ENCODE peak calls at places on chromosomes 2 and 18, in ten cellular contexts. One of them, this sample, is unnamed.

GRCh38 chr18:2976218-2976617 is 36.7 kb downstream of the LPIN2 start:
- DNase-seq in caudate nucleus: no peak
- DNase-seq in naive thymus-derived CD8-positive, alpha-beta T cell: no peak
- DNase-seq in fibroblast of mammary gland: no peak
- DNase-seq in spleen: no peak
- DNase-seq in HuH-7.5: no peak
- DNase-seq in right lobe of liver: no peak
- DNase-seq in H54: no peak
- DNase-seq in kidney glomerular epithelial cell: no peak
- DNase-seq in stimulated activated CD4-positive, alpha-beta T cell treated with anti-CD3 and anti-CD28 coated beads, TNF-alpha, amount 100 ng/mL, for 1 hour: no peak
- DNase-seq in this sample: no peak

GRCh38 chr2:85506768-85507181 is 32.2 kb upstream of the MAT2A start:
- DNase-seq in caudate nucleus: no peak
- DNase-seq in naive thymus-derived CD8-positive, alpha-beta T cell: no peak
- DNase-seq in fibroblast of mammary gland: peak
- DNase-seq in spleen: no peak
- DNase-seq in HuH-7.5: no peak
- DNase-seq in right lobe of liver: no peak
- DNase-seq in H54: no peak
- DNase-seq in kidney glomerular epithelial cell: no peak
- DNase-seq in stimulated activated CD4-positive, alpha-beta T cell treated with anti-CD3 and anti-CD28 coated beads, TNF-alpha, amount 100 ng/mL, for 1 hour: no peak
- DNase-seq in this sample: no peak

GRCh38 chr2:98749053-98749450 is 18.1 kb upstream of the MGAT4A start:
- DNase-seq in caudate nucleus: no peak
- DNase-seq in naive thymus-derived CD8-positive, alpha-beta T cell: no peak
- DNase-seq in fibroblast of mammary gland: peak
- DNase-seq in spleen: no peak
- DNase-seq in HuH-7.5: no peak
- DNase-seq in right lobe of liver: no peak
- DNase-seq in H54: no peak
- DNase-seq in kidney glomerular epithelial cell: no peak
- DNase-seq in stimulated activated CD4-positive, alpha-beta T cell treated with anti-CD3 and anti-CD28 coated beads, TNF-alpha, amount 100 ng/mL, for 1 hour: no peak
- DNase-seq in this sample: no peak

GRCh38 chr18:9802774-9803697 is 82.7 kb upstream of the TXNDC2 start:
- DNase-seq in caudate nucleus: no peak
- DNase-seq in naive thymus-derived CD8-positive, alpha-beta T cell: no peak
- DNase-seq in fibroblast of mammary gland: peak
- DNase-seq in spleen: no peak
- DNase-seq in HuH-7.5: no peak
- DNase-seq in right lobe of liver: no peak
- DNase-seq in H54: no peak
- DNase-seq in kidney glomerular epithelial cell: no peak
- DNase-seq in stimulated activated CD4-positive, alpha-beta T cell treated with anti-CD3 and anti-CD28 coated beads, TNF-alpha, amount 100 ng/mL, for 1 hour: no peak
- DNase-seq in this sample: no peak

GRCh38 chr2:42906115-42906556 is 113.8 kb upstream of the HAAO start:
- DNase-seq in caudate nucleus: no peak
- DNase-seq in naive thymus-derived CD8-positive, alpha-beta T cell: no peak
- DNase-seq in fibroblast of mammary gland: no peak
- DNase-seq in spleen: no peak
- DNase-seq in HuH-7.5: no peak
- DNase-seq in right lobe of liver: no peak
- DNase-seq in H54: no peak
- DNase-seq in kidney glomerular epithelial cell: no peak
- DNase-seq in stimulated activated CD4-positive, alpha-beta T cell treated with anti-CD3 and anti-CD28 coated beads, TNF-alpha, amount 100 ng/mL, for 1 hour: no peak
- DNase-seq in this sample: peak

GRCh38 chr2:235026649-235027557 is 75.1 kb downstream of the SH3BP4 start:
- DNase-seq in caudate nucleus: no peak
- DNase-seq in naive thymus-derived CD8-positive, alpha-beta T cell: no peak
- DNase-seq in fibroblast of mammary gland: peak
- DNase-seq in spleen: peak
- DNase-seq in HuH-7.5: peak
- DNase-seq in right lobe of liver: peak
- DNase-seq in H54: peak
- DNase-seq in kidney glomerular epithelial cell: peak
- DNase-seq in stimulated activated CD4-positive, alpha-beta T cell treated with anti-CD3 and anti-CD28 coated beads, TNF-alpha, amount 100 ng/mL, for 1 hour: no peak
- DNase-seq in this sample: peak

GRCh38 chr2:104378853-104379374 is 475.0 kb upstream of the POU3F3 start:
- DNase-seq in caudate nucleus: peak
- DNase-seq in naive thymus-derived CD8-positive, alpha-beta T cell: peak
- DNase-seq in fibroblast of mammary gland: no peak
- DNase-seq in spleen: no peak
- DNase-seq in HuH-7.5: no peak
- DNase-seq in right lobe of liver: no peak
- DNase-seq in H54: peak
- DNase-seq in kidney glomerular epithelial cell: peak
- DNase-seq in stimulated activated CD4-positive, alpha-beta T cell treated with anti-CD3 and anti-CD28 coated beads, TNF-alpha, amount 100 ng/mL, for 1 hour: no peak
- DNase-seq in this sample: no peak

GRCh38 chr2:14634885-14635871 is 2.7 kb downstream of the LRATD1 start:
- DNase-seq in caudate nucleus: peak
- DNase-seq in naive thymus-derived CD8-positive, alpha-beta T cell: no peak
- DNase-seq in fibroblast of mammary gland: peak
- DNase-seq in spleen: peak
- DNase-seq in HuH-7.5: peak
- DNase-seq in right lobe of liver: peak
- DNase-seq in H54: no peak
- DNase-seq in kidney glomerular epithelial cell: peak
- DNase-seq in stimulated activated CD4-positive, alpha-beta T cell treated with anti-CD3 and anti-CD28 coated beads, TNF-alpha, amount 100 ng/mL, for 1 hour: no peak
- DNase-seq in this sample: peak

GRCh38 chr2:75729861-75730260 is 19.1 kb upstream of the GCFC2 start:
- DNase-seq in caudate nucleus: no peak
- DNase-seq in naive thymus-derived CD8-positive, alpha-beta T cell: no peak
- DNase-seq in fibroblast of mammary gland: no peak
- DNase-seq in spleen: no peak
- DNase-seq in HuH-7.5: no peak
- DNase-seq in right lobe of liver: no peak
- DNase-seq in H54: no peak
- DNase-seq in kidney glomerular epithelial cell: no peak
- DNase-seq in stimulated activated CD4-positive, alpha-beta T cell treated with anti-CD3 and anti-CD28 coated beads, TNF-alpha, amount 100 ng/mL, for 1 hour: no peak
- DNase-seq in this sample: no peak

GRCh38 chr18:9055185-9055584 is 47.3 kb upstream of the NDUFV2 start:
- DNase-seq in caudate nucleus: no peak
- DNase-seq in naive thymus-derived CD8-positive, alpha-beta T cell: no peak
- DNase-seq in fibroblast of mammary gland: peak
- DNase-seq in spleen: no peak
- DNase-seq in HuH-7.5: no peak
- DNase-seq in right lobe of liver: no peak
- DNase-seq in H54: peak
- DNase-seq in kidney glomerular epithelial cell: peak
- DNase-seq in stimulated activated CD4-positive, alpha-beta T cell treated with anti-CD3 and anti-CD28 coated beads, TNF-alpha, amount 100 ng/mL, for 1 hour: no peak
- DNase-seq in this sample: no peak

GRCh38 chr2:15675456-15676195 is 84.0 kb downstream of the DDX1 start:
- DNase-seq in caudate nucleus: no peak
- DNase-seq in naive thymus-derived CD8-positive, alpha-beta T cell: no peak
- DNase-seq in fibroblast of mammary gland: peak
- DNase-seq in spleen: no peak
- DNase-seq in HuH-7.5: no peak
- DNase-seq in right lobe of liver: no peak
- DNase-seq in H54: peak
- DNase-seq in kidney glomerular epithelial cell: peak
- DNase-seq in stimulated activated CD4-positive, alpha-beta T cell treated with anti-CD3 and anti-CD28 coated beads, TNF-alpha, amount 100 ng/mL, for 1 hour: no peak
- DNase-seq in this sample: no peak

GRCh38 chr2:236240228-236240990 is 23.8 kb downstream of the ASB18 start:
- DNase-seq in caudate nucleus: no peak
- DNase-seq in naive thymus-derived CD8-positive, alpha-beta T cell: no peak
- DNase-seq in fibroblast of mammary gland: no peak
- DNase-seq in spleen: no peak
- DNase-seq in HuH-7.5: no peak
- DNase-seq in right lobe of liver: no peak
- DNase-seq in H54: no peak
- DNase-seq in kidney glomerular epithelial cell: no peak
- DNase-seq in stimulated activated CD4-positive, alpha-beta T cell treated with anti-CD3 and anti-CD28 coated beads, TNF-alpha, amount 100 ng/mL, for 1 hour: no peak
- DNase-seq in this sample: no peak

GRCh38 chr2:84477886-84478285 is 18.8 kb upstream of the SUCLG1 start:
- DNase-seq in caudate nucleus: no peak
- DNase-seq in naive thymus-derived CD8-positive, alpha-beta T cell: no peak
- DNase-seq in fibroblast of mammary gland: no peak
- DNase-seq in spleen: no peak
- DNase-seq in HuH-7.5: no peak
- DNase-seq in right lobe of liver: no peak
- DNase-seq in H54: no peak
- DNase-seq in kidney glomerular epithelial cell: no peak
- DNase-seq in stimulated activated CD4-positive, alpha-beta T cell treated with anti-CD3 and anti-CD28 coated beads, TNF-alpha, amount 100 ng/mL, for 1 hour: no peak
- DNase-seq in this sample: no peak

GRCh38 chr2:147910990-147911473 is 66.2 kb downstream of the ACVR2A start:
- DNase-seq in caudate nucleus: no peak
- DNase-seq in naive thymus-derived CD8-positive, alpha-beta T cell: peak
- DNase-seq in fibroblast of mammary gland: peak
- DNase-seq in spleen: no peak
- DNase-seq in HuH-7.5: no peak
- DNase-seq in right lobe of liver: no peak
- DNase-seq in H54: no peak
- DNase-seq in kidney glomerular epithelial cell: peak
- DNase-seq in stimulated activated CD4-positive, alpha-beta T cell treated with anti-CD3 and anti-CD28 coated beads, TNF-alpha, amount 100 ng/mL, for 1 hour: no peak
- DNase-seq in this sample: no peak

GRCh38 chr2:239955086-239955988 is 69.8 kb downstream of the NDUFA10 start:
- DNase-seq in caudate nucleus: no peak
- DNase-seq in naive thymus-derived CD8-positive, alpha-beta T cell: no peak
- DNase-seq in fibroblast of mammary gland: no peak
- DNase-seq in spleen: peak
- DNase-seq in HuH-7.5: no peak
- DNase-seq in right lobe of liver: peak
- DNase-seq in H54: no peak
- DNase-seq in kidney glomerular epithelial cell: no peak
- DNase-seq in stimulated activated CD4-positive, alpha-beta T cell treated with anti-CD3 and anti-CD28 coated beads, TNF-alpha, amount 100 ng/mL, for 1 hour: no peak
- DNase-seq in this sample: no peak

GRCh38 chr2:95276244-95276887 is 2.1 kb downstream of the PROM2 start:
- DNase-seq in caudate nucleus: no peak
- DNase-seq in naive thymus-derived CD8-positive, alpha-beta T cell: no peak
- DNase-seq in fibroblast of mammary gland: no peak
- DNase-seq in spleen: peak
- DNase-seq in HuH-7.5: no peak
- DNase-seq in right lobe of liver: peak
- DNase-seq in H54: no peak
- DNase-seq in kidney glomerular epithelial cell: no peak
- DNase-seq in stimulated activated CD4-positive, alpha-beta T cell treated with anti-CD3 and anti-CD28 coated beads, TNF-alpha, amount 100 ng/mL, for 1 hour: no peak
- DNase-seq in this sample: peak

This sample was measured in sigmoid colon.